ENCODE peak calls at places on chromosomes 2 and 18, in six cellular contexts. V is astrocyte of the spinal cord, Q is gastrocnemius medialis, P is lower leg skin, B is psoas muscle, W is IMR-90. H is an unnamed sample.

GRCh38 chr2:10211822-10212438 is 89.4 kb downstream of the RRM2 start:
- DNase-seq in P (no peak), B (no peak), Q (no peak), V (no peak), W (no peak), H (no peak)

GRCh38 chr2:241636182-241636982 is 576 bp downstream of the THAP4 start:
- DNase-seq in B (peak; percentile 69), V (peak; percentile 32), P (peak; percentile 87), W (peak; percentile 20), Q (no peak), H (peak; percentile 6)

GRCh38 chr18:41899535-41899934 is 55.5 kb upstream of the PIK3C3 start:
- DNase-seq in W (no peak), V (no peak), B (no peak), Q (no peak), P (no peak), H (no peak)

GRCh38 chr2:236972491-236973379 is 113.0 kb upstream of the COPS8 start:
- DNase-seq in Q (peak; percentile 80), V (peak; percentile 44), P (peak; percentile 92), B (peak; percentile 91), W (peak; percentile 13), H (no peak)

GRCh38 chr18:23738151-23738550 is 48.9 kb downstream of the LAMA3 start:
- DNase-seq in B (no peak), Q (no peak), W (no peak), V (no peak), P (no peak), H (no peak)

GRCh38 chr2:100744184-100744583 is 75.8 kb upstream of the NPAS2 start:
- DNase-seq in B (no peak), V (no peak), W (no peak), P (no peak), Q (no peak), H (no peak)

GRCh38 chr2:182897137-182897536 is 30.7 kb upstream of the FRZB start:
- DNase-seq in P (no peak), W (peak; percentile 92), V (peak; percentile 73), B (no peak), Q (no peak), H (no peak)

GRCh38 chr2:29293830-29294438 is 178.7 kb downstream of the CLIP4 start:
- DNase-seq in Q (no peak), P (no peak), W (peak; percentile 28), B (no peak), V (peak; percentile 27), H (no peak)

GRCh38 chr2:28342081-28342967 is 50.3 kb upstream of the FOSL2 start:
- DNase-seq in P (peak; percentile 93), W (peak; percentile 84), B (peak; percentile 82), V (peak; percentile 95), Q (peak; percentile 72), H (no peak)

GRCh38 chr2:54000122-54000521 is 29.3 kb upstream of the PSME4 start:
- DNase-seq in P (no peak), B (no peak), W (no peak), V (no peak), Q (no peak), H (no peak)

GRCh38 chr2:127589876-127590275 is 54.4 kb downstream of the MYO7B start:
- DNase-seq in Q (peak; percentile 4), B (peak; percentile 23), P (no peak), V (no peak), W (no peak), H (no peak)

GRCh38 chr2:31476511-31477171 is 62.1 kb upstream of the XDH start:
- DNase-seq in Q (no peak), P (no peak), B (no peak), W (peak; percentile 19), V (no peak), H (no peak)

GRCh38 chr18:49778826-49779465 is 34.4 kb downstream of the ACAA2 start:
- DNase-seq in P (peak; percentile 63), W (no peak), V (peak; percentile 27), B (no peak), Q (no peak), H (no peak)

GRCh38 chr18:7872569-7872968 is 305.5 kb downstream of the PTPRM start:
- DNase-seq in B (no peak), Q (peak; percentile 37), W (peak; percentile 62), P (no peak), V (peak; percentile 11), H (no peak)

GRCh38 chr18:79901665-79902064 is 49.8 kb downstream of the SLC66A2 start:
- DNase-seq in B (no peak), V (no peak), Q (peak; percentile 8), W (no peak), P (no peak), H (no peak)

GRCh38 chr2:10036095-10036879 is 7.1 kb upstream of the KLF11 start:
- DNase-seq in V (peak; percentile 59), Q (peak; percentile 92), B (peak; percentile 93), P (peak; percentile 92), W (peak; percentile 63), H (peak; percentile 33)

GRCh38 chr2:158600155-158600802 is 143.5 kb downstream of the PKP4 start:
- DNase-seq in P (no peak), V (peak; percentile 94), B (peak; percentile 50), Q (peak; percentile 15), W (peak; percentile 95), H (no peak)

GRCh38 chr2:142124706-142125105 is 6.1 kb downstream of the LRP1B start:
- DNase-seq in V (no peak), W (no peak), Q (no peak), P (no peak), B (no peak), H (no peak)

GRCh38 chr2:142128105-142128504 is 2.7 kb downstream of the LRP1B start:
- DNase-seq in P (no peak), B (no peak), Q (no peak), W (no peak), V (no peak), H (no peak)

GRCh38 chr2:142131016-142131714 is at the start of gene LRP1B:
- DNase-seq in Q (no peak), P (no peak), B (peak; percentile 46), V (peak; percentile 60), W (peak; percentile 7), H (no peak)

GRCh38 chr2:142127248-142127647 is 3.6 kb downstream of the LRP1B start:
- DNase-seq in Q (no peak), P (no peak), B (no peak), V (no peak), W (no peak), H (no peak)

GRCh38 chr2:142130111-142131015 is 453 bp downstream of the LRP1B start:
- DNase-seq in P (peak; percentile 90), B (peak; percentile 65), W (peak; percentile 51), V (peak; percentile 73), Q (peak; percentile 23), H (no peak)
- H3K4me3 ChIP-seq in P (peak overlapping the region; percentile 52), B (peak overlapping the region; percentile 60), W (peak overlapping the region; percentile 63), V (peak overlapping the region; percentile 61), Q (peak overlapping the region; percentile 54), H (no peak overlapping the region)

GRCh38 chr2:231626449-231626848 is 33.8 kb downstream of the TEX44 start:
- DNase-seq in W (no peak), V (no peak), P (no peak), B (no peak), Q (no peak), H (no peak)
- H3K4me3 ChIP-seq in W (no peak overlapping the region), V (no peak overlapping the region), P (no peak overlapping the region), B (no peak overlapping the region), Q (no peak overlapping the region), H (no peak overlapping the region)

GRCh38 chr2:235672720-235673119 is 178.9 kb downstream of the AGAP1 start:
- DNase-seq in Q (no peak), B (no peak), P (no peak), W (no peak), V (no peak), H (no peak)

GRCh38 chr2:235670974-235671787 is 177.3 kb downstream of the AGAP1 start:
- DNase-seq in B (no peak), Q (no peak), P (no peak), V (no peak), W (no peak), H (no peak)

GRCh38 chr2:235669269-235669831 is 175.5 kb downstream of the AGAP1 start:
- DNase-seq in B (peak; percentile 86), Q (peak; percentile 58), P (peak; percentile 91), V (peak; percentile 65), W (peak; percentile 58), H (peak; percentile 47)

GRCh38 chr2:235668782-235669181 is 174.9 kb downstream of the AGAP1 start:
- DNase-seq in B (no peak), W (no peak), P (peak; percentile 40), Q (no peak), V (no peak), H (no peak)

DNA sequence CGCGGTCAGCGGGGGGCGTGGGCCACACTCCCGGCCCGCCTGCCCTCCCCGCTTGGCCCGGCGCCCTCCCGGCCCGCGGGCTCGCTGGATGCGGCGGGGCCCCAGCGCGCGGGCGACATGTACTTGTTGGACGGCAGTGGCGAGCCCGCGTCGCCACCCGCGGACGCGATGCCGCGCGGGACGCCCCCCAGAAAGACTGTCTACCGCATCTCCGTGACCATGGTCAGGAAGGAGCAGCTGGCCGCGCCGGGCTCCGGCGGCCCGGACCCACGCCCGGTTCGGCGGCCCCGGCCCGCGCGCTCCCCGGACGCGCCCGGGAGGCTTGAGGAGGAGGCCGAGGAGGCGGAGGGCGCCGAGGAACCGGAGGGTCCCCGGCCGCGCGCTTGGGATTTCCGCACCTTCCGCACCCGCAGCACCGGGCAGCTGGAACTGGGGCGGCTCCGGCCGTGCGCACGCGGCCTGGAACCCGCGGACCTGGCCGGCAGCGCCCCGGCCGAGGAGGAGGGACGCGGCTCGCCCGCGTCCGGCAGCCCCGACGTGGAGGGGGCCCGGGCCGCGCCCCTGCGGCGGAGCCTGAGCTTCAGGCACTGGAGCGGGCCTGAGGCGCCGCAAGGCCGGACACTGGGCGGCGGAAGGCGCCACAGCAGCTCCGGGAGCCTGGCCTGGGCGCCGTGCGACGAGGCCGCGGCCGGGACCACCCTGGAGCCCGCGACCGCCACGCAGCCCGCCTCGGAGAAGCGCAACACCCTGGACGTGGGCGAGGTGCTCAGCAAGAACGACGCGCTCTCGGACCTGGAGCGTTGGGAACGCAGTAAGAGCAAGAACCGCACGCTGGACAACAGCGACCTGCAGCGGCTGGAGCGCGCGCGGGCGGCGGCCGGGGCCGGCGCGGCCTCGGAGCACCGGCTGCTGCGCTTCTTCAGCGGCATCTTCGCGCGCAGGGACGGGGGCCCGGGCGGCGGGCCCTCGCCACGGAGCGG is 176.4 kb downstream of the AGAP1 start:
- DNase-seq in B (peak; percentile 80), P (peak; percentile 93), W (peak; percentile 81), V (peak; percentile 66), Q (peak; percentile 39), H (no peak)
- H3K4me3 ChIP-seq in B (peak overlapping the region; percentile 66), P (peak overlapping the region; percentile 38), W (peak overlapping the region; percentile 80), V (peak overlapping the region; percentile 12), Q (peak overlapping the region; percentile 49), H (no peak overlapping the region)

GRCh38 chr2:166373105-166373504 is 2.6 kb downstream of the SCN9A start:
- DNase-seq in Q (no peak), B (no peak), P (no peak), W (no peak), V (no peak), H (no peak)
- H3K4me3 ChIP-seq in Q (no peak overlapping the region), B (no peak overlapping the region), P (no peak overlapping the region), W (peak overlapping the region; percentile 9), V (no peak overlapping the region), H (no peak overlapping the region)

H was measured in effector memory CD4-positive, alpha-beta T cell.